ENCODE peak calls at places on chromosome 13, in ten cellular contexts. One of them, this sample, is unnamed.

GRCh38 chr13:31046711-31047279 is 114.3 kb downstream of the TEX26 start:
- DNase-seq in stomach: no peak
- DNase-seq in hepatocyte: peak
- DNase-seq in H9: no peak
- DNase-seq in progenitor cell of endocrine pancreas: no peak
- DNase-seq in psoas muscle: no peak
- DNase-seq in uterus: peak
- DNase-seq in GM23338: no peak
- DNase-seq in endothelial cell: no peak
- DNase-seq in cardiac muscle cell: peak
- DNase-seq in this sample: no peak

GRCh38 chr13:99959538-99960230 is 11.9 kb downstream of the ZIC5 start:
- DNase-seq in psoas muscle: no peak
- DNase-seq in uterus: no peak
- DNase-seq in GM23338: peak
- DNase-seq in cardiac muscle cell: no peak
- DNase-seq in progenitor cell of endocrine pancreas: no peak
- DNase-seq in H9: no peak
- DNase-seq in hepatocyte: no peak
- DNase-seq in stomach: peak
- DNase-seq in endothelial cell: peak
- DNase-seq in this sample: no peak

GRCh38 chr13:108919036-108919907 is 289.9 kb downstream of the MYO16 start:
- DNase-seq in progenitor cell of endocrine pancreas: no peak
- DNase-seq in H9: no peak
- DNase-seq in endothelial cell: no peak
- DNase-seq in psoas muscle: no peak
- DNase-seq in stomach: no peak
- DNase-seq in cardiac muscle cell: no peak
- DNase-seq in hepatocyte: no peak
- DNase-seq in GM23338: no peak
- DNase-seq in uterus: no peak
- DNase-seq in this sample: no peak

GRCh38 chr13:105333416-105333815 is 1202.0 kb downstream of the EFNB2 start:
- DNase-seq in uterus: no peak
- DNase-seq in H9: no peak
- DNase-seq in stomach: no peak
- DNase-seq in psoas muscle: no peak
- DNase-seq in cardiac muscle cell: no peak
- DNase-seq in progenitor cell of endocrine pancreas: no peak
- DNase-seq in hepatocyte: no peak
- DNase-seq in endothelial cell: no peak
- DNase-seq in GM23338: no peak
- DNase-seq in this sample: no peak

GRCh38 chr13:31100721-31101120 is 61.0 kb downstream of the HSPH1 start:
- DNase-seq in endothelial cell: no peak
- DNase-seq in H9: no peak
- DNase-seq in cardiac muscle cell: no peak
- DNase-seq in progenitor cell of endocrine pancreas: no peak
- DNase-seq in psoas muscle: no peak
- DNase-seq in hepatocyte: no peak
- DNase-seq in GM23338: no peak
- DNase-seq in uterus: no peak
- DNase-seq in stomach: no peak
- DNase-seq in this sample: no peak

GRCh38 chr13:90956036-90956435 is 391.5 kb upstream of the MIR17HG start:
- DNase-seq in stomach: no peak
- DNase-seq in GM23338: no peak
- DNase-seq in psoas muscle: no peak
- DNase-seq in progenitor cell of endocrine pancreas: no peak
- DNase-seq in hepatocyte: peak
- DNase-seq in endothelial cell: no peak
- DNase-seq in cardiac muscle cell: peak
- DNase-seq in uterus: no peak
- DNase-seq in H9: no peak
- DNase-seq in this sample: no peak

GRCh38 chr13:81872581-81872980 is 1531.7 kb upstream of the SPRY2 start:
- DNase-seq in progenitor cell of endocrine pancreas: no peak
- DNase-seq in GM23338: peak
- DNase-seq in uterus: no peak
- DNase-seq in cardiac muscle cell: no peak
- DNase-seq in hepatocyte: peak
- DNase-seq in psoas muscle: no peak
- DNase-seq in H9: peak
- DNase-seq in stomach: no peak
- DNase-seq in endothelial cell: peak
- DNase-seq in this sample: no peak

GRCh38 chr13:77386046-77386445 is 59.2 kb upstream of the MYCBP2 start:
- DNase-seq in endothelial cell: no peak
- DNase-seq in uterus: no peak
- DNase-seq in GM23338: no peak
- DNase-seq in progenitor cell of endocrine pancreas: no peak
- DNase-seq in psoas muscle: no peak
- DNase-seq in cardiac muscle cell: no peak
- DNase-seq in H9: no peak
- DNase-seq in hepatocyte: no peak
- DNase-seq in stomach: no peak
- DNase-seq in this sample: no peak

DNA sequence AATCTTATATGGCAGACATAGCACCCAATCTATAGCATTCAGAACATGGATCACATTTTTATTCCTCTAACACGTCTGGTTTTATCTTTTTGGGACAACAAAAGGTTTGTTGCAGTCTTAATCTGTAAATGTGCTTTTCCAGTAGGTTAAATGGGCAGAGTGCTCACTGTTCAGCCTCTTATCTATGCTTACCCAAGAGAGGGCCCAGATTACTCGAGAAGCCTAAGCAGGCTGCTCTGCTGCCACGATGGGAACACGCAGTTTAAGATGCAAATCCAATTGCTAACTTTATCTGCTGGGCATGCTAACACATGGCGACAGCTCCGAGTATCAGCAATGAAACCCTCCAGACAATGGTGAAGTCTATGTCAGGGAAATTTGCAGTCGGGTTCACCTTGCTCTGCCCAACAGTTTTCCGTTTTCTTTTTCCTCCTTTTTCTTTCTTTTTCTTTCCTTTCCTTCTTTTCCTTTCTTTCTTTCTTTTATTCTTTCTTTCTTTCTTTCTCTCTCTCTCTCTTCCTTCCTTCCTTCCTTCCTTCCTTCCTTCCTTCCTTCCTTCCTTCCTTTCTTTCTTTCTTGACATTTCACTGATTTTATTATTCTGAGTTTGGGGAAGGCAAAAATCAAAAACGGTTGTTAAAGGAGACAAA is 115.3 kb downstream of the RBM26 start:
- DNase-seq in stomach: peak
- DNase-seq in hepatocyte: no peak
- DNase-seq in H9: no peak
- DNase-seq in psoas muscle: no peak
- DNase-seq in cardiac muscle cell: peak
- DNase-seq in endothelial cell: no peak
- DNase-seq in uterus: no peak
- DNase-seq in GM23338: no peak
- DNase-seq in progenitor cell of endocrine pancreas: no peak
- DNase-seq in this sample: no peak
- TF ChIP-seq CTCF in stomach: no peak
- TF ChIP-seq CTCF in hepatocyte: no peak
- TF ChIP-seq CTCF in H9: no peak
- TF ChIP-seq CTCF in psoas muscle: no peak
- TF ChIP-seq CTCF in cardiac muscle cell: no peak
- TF ChIP-seq CTCF in endothelial cell: no peak
- TF ChIP-seq CTCF in uterus: no peak
- TF ChIP-seq CTCF in GM23338: no peak
- TF ChIP-seq CTCF in progenitor cell of endocrine pancreas: no peak
- TF ChIP-seq CTCF in this sample: no peak

GRCh38 chr13:51865838-51866237 is 4.1 kb downstream of the CCDC70 start:
- DNase-seq in endothelial cell: no peak
- DNase-seq in H9: peak
- DNase-seq in progenitor cell of endocrine pancreas: no peak
- DNase-seq in stomach: no peak
- DNase-seq in psoas muscle: no peak
- DNase-seq in uterus: no peak
- DNase-seq in GM23338: peak
- DNase-seq in cardiac muscle cell: no peak
- DNase-seq in hepatocyte: no peak
- DNase-seq in this sample: no peak
- TF ChIP-seq CTCF in endothelial cell: no peak
- TF ChIP-seq CTCF in H9: peak
- TF ChIP-seq CTCF in progenitor cell of endocrine pancreas: no peak
- TF ChIP-seq CTCF in stomach: no peak
- TF ChIP-seq CTCF in psoas muscle: no peak
- TF ChIP-seq CTCF in uterus: no peak
- TF ChIP-seq CTCF in GM23338: peak
- TF ChIP-seq CTCF in cardiac muscle cell: no peak
- TF ChIP-seq CTCF in hepatocyte: no peak
- TF ChIP-seq CTCF in this sample: no peak

DNA sequence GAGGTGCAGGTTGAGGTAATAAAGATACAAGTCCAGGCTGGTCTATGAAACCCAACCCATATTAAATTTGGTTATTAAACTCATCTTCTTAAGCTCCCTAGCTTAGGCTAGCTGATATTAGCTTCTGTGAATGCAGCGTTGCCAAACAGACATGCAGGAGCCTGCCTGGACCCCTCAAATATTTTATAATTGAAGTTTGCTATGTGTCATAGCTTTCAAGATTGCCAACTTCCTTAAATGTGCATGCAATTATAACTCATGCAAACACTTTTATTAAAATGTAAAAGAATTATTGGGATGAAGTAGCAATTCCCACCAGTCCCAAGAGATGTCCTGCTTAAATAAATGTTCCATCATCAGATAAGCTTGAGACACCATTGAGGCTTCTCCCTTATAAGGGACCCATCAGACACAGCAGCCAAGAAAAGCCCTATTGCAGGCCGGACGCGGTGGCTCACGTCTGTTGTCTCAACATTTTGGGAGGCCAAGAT is 51.3 kb downstream of the MBNL2 start:
- DNase-seq in cardiac muscle cell: no peak
- DNase-seq in uterus: no peak
- DNase-seq in endothelial cell: no peak
- DNase-seq in GM23338: no peak
- DNase-seq in hepatocyte: no peak
- DNase-seq in stomach: no peak
- DNase-seq in psoas muscle: no peak
- DNase-seq in progenitor cell of endocrine pancreas: no peak
- DNase-seq in H9: no peak
- DNase-seq in this sample: no peak
- TF ChIP-seq CTCF in cardiac muscle cell: no peak
- TF ChIP-seq CTCF in uterus: no peak
- TF ChIP-seq CTCF in endothelial cell: no peak
- TF ChIP-seq CTCF in GM23338: no peak
- TF ChIP-seq CTCF in hepatocyte: no peak
- TF ChIP-seq CTCF in stomach: no peak
- TF ChIP-seq CTCF in psoas muscle: no peak
- TF ChIP-seq CTCF in progenitor cell of endocrine pancreas: no peak
- TF ChIP-seq CTCF in H9: no peak
- TF ChIP-seq CTCF in this sample: no peak

DNA sequence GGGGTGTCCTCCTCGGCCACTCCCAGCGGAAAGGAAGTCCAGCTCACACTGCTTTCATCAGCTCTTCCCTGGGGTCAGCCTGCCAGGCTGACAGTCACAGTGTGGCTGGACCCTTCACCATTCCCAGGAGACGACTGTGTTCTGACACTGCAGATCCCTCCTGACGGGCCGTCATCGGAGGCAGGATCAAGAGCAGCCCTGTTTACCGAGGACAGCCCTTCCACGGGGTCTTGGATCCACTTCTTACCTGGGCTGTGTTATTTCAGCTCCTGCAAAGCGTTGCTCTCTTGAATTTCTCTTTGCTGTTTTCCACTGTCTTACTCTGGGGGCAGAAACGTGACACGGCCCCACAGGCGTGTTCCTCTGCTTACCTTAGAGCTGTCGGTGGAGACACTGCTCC is 149.9 kb upstream of the SOX1 start:
- DNase-seq in H9: peak
- DNase-seq in hepatocyte: no peak
- DNase-seq in stomach: no peak
- DNase-seq in uterus: no peak
- DNase-seq in psoas muscle: no peak
- DNase-seq in cardiac muscle cell: no peak
- DNase-seq in endothelial cell: no peak
- DNase-seq in progenitor cell of endocrine pancreas: no peak
- DNase-seq in GM23338: no peak
- DNase-seq in this sample: no peak
- TF ChIP-seq CTCF in H9: no peak
- TF ChIP-seq CTCF in hepatocyte: no peak
- TF ChIP-seq CTCF in stomach: no peak
- TF ChIP-seq CTCF in uterus: no peak
- TF ChIP-seq CTCF in psoas muscle: no peak
- TF ChIP-seq CTCF in cardiac muscle cell: no peak
- TF ChIP-seq CTCF in endothelial cell: no peak
- TF ChIP-seq CTCF in progenitor cell of endocrine pancreas: no peak
- TF ChIP-seq CTCF in GM23338: no peak
- TF ChIP-seq CTCF in this sample: no peak

GRCh38 chr13:51995677-51996551 is 15.3 kb downstream of the ATP7B start:
- DNase-seq in uterus: no peak
- DNase-seq in stomach: peak
- DNase-seq in psoas muscle: no peak
- DNase-seq in endothelial cell: no peak
- DNase-seq in H9: no peak
- DNase-seq in GM23338: peak
- DNase-seq in progenitor cell of endocrine pancreas: no peak
- DNase-seq in cardiac muscle cell: peak
- DNase-seq in hepatocyte: no peak
- DNase-seq in this sample: no peak
- TF ChIP-seq CTCF in uterus: no peak
- TF ChIP-seq CTCF in stomach: no peak
- TF ChIP-seq CTCF in psoas muscle: peak
- TF ChIP-seq CTCF in endothelial cell: no peak
- TF ChIP-seq CTCF in H9: no peak
- TF ChIP-seq CTCF in GM23338: no peak
- TF ChIP-seq CTCF in progenitor cell of endocrine pancreas: no peak
- TF ChIP-seq CTCF in cardiac muscle cell: no peak
- TF ChIP-seq CTCF in hepatocyte: no peak
- TF ChIP-seq CTCF in this sample: no peak

GRCh38 chr13:111209613-111210012 is 94.5 kb downstream of the ARHGEF7 start:
- DNase-seq in stomach: no peak
- DNase-seq in uterus: no peak
- DNase-seq in H9: no peak
- DNase-seq in psoas muscle: no peak
- DNase-seq in hepatocyte: no peak
- DNase-seq in cardiac muscle cell: no peak
- DNase-seq in GM23338: no peak
- DNase-seq in progenitor cell of endocrine pancreas: no peak
- DNase-seq in endothelial cell: no peak
- DNase-seq in this sample: no peak
- TF ChIP-seq CTCF in stomach: no peak
- TF ChIP-seq CTCF in uterus: no peak
- TF ChIP-seq CTCF in H9: no peak
- TF ChIP-seq CTCF in psoas muscle: no peak
- TF ChIP-seq CTCF in hepatocyte: no peak
- TF ChIP-seq CTCF in cardiac muscle cell: no peak
- TF ChIP-seq CTCF in GM23338: no peak
- TF ChIP-seq CTCF in progenitor cell of endocrine pancreas: no peak
- TF ChIP-seq CTCF in endothelial cell: no peak
- TF ChIP-seq CTCF in this sample: no peak

GRCh38 chr13:70386919-70387318 is 278.7 kb upstream of the KLHL1 start:
- DNase-seq in GM23338: peak
- DNase-seq in stomach: no peak
- DNase-seq in psoas muscle: peak
- DNase-seq in endothelial cell: no peak
- DNase-seq in hepatocyte: no peak
- DNase-seq in H9: peak
- DNase-seq in cardiac muscle cell: no peak
- DNase-seq in uterus: no peak
- DNase-seq in progenitor cell of endocrine pancreas: no peak
- DNase-seq in this sample: no peak
- TF ChIP-seq CTCF in GM23338: no peak
- TF ChIP-seq CTCF in stomach: no peak
- TF ChIP-seq CTCF in psoas muscle: no peak
- TF ChIP-seq CTCF in endothelial cell: no peak
- TF ChIP-seq CTCF in hepatocyte: no peak
- TF ChIP-seq CTCF in H9: peak
- TF ChIP-seq CTCF in cardiac muscle cell: no peak
- TF ChIP-seq CTCF in uterus: no peak
- TF ChIP-seq CTCF in progenitor cell of endocrine pancreas: no peak
- TF ChIP-seq CTCF in this sample: no peak

This sample was measured in natural killer cell.